ENCODE peak calls at places on chromosomes 6 and 20, in eight cellular contexts. One of them, this sample, is unnamed.

GRCh38 chr6:96499781-96500180 is 21.8 kb upstream of the UFL1 start:
- DNase-seq in DMS79: no peak
- DNase-seq in AG10803: no peak
- DNase-seq in CD8-positive, alpha-beta T cell: peak
- DNase-seq in BJ: no peak
- DNase-seq in fibroblast of villous mesenchyme: no peak
- DNase-seq in NCI-H2227 treated with DMSO at 0.1 percent for 48 hours: no peak
- DNase-seq in fibroblast of lung: no peak
- DNase-seq in this sample: no peak

GRCh38 chr20:4167261-4168004 is 152.1 kb upstream of the RNF24 start:
- DNase-seq in BJ: no peak
- DNase-seq in CD8-positive, alpha-beta T cell: no peak
- DNase-seq in AG10803: no peak
- DNase-seq in fibroblast of lung: no peak
- DNase-seq in NCI-H2227 treated with DMSO at 0.1 percent for 48 hours: no peak
- DNase-seq in DMS79: no peak
- DNase-seq in fibroblast of villous mesenchyme: no peak
- DNase-seq in this sample: peak

GRCh38 chr6:25777856-25778649 is 23.5 kb downstream of the SLC17A4 start:
- DNase-seq in CD8-positive, alpha-beta T cell: no peak
- DNase-seq in BJ: no peak
- DNase-seq in fibroblast of villous mesenchyme: no peak
- DNase-seq in DMS79: no peak
- DNase-seq in AG10803: no peak
- DNase-seq in fibroblast of lung: no peak
- DNase-seq in NCI-H2227 treated with DMSO at 0.1 percent for 48 hours: no peak
- DNase-seq in this sample: no peak

GRCh38 chr6:44116643-44117382 is 10.4 kb downstream of the MRPL14 start:
- DNase-seq in AG10803: peak
- DNase-seq in fibroblast of villous mesenchyme: peak
- DNase-seq in CD8-positive, alpha-beta T cell: no peak
- DNase-seq in DMS79: no peak
- DNase-seq in BJ: peak
- DNase-seq in NCI-H2227 treated with DMSO at 0.1 percent for 48 hours: no peak
- DNase-seq in fibroblast of lung: peak
- DNase-seq in this sample: peak

GRCh38 chr20:57398231-57398821 is 7.1 kb downstream of the RBM38 start:
- DNase-seq in DMS79: no peak
- DNase-seq in CD8-positive, alpha-beta T cell: peak
- DNase-seq in fibroblast of villous mesenchyme: no peak
- DNase-seq in BJ: no peak
- DNase-seq in NCI-H2227 treated with DMSO at 0.1 percent for 48 hours: no peak
- DNase-seq in fibroblast of lung: no peak
- DNase-seq in AG10803: no peak
- DNase-seq in this sample: no peak

GRCh38 chr6:62891065-62891647 is 320.1 kb upstream of the FKBP1C start:
- DNase-seq in BJ: no peak
- DNase-seq in fibroblast of villous mesenchyme: no peak
- DNase-seq in AG10803: peak
- DNase-seq in fibroblast of lung: no peak
- DNase-seq in NCI-H2227 treated with DMSO at 0.1 percent for 48 hours: no peak
- DNase-seq in DMS79: no peak
- DNase-seq in CD8-positive, alpha-beta T cell: no peak
- DNase-seq in this sample: peak

GRCh38 chr6:159119835-159120234 is 49.4 kb upstream of the FNDC1 start:
- DNase-seq in CD8-positive, alpha-beta T cell: no peak
- DNase-seq in fibroblast of lung: no peak
- DNase-seq in fibroblast of villous mesenchyme: no peak
- DNase-seq in BJ: no peak
- DNase-seq in DMS79: no peak
- DNase-seq in AG10803: no peak
- DNase-seq in NCI-H2227 treated with DMSO at 0.1 percent for 48 hours: no peak
- DNase-seq in this sample: no peak

GRCh38 chr6:94510877-94511276 is 1066.5 kb upstream of the MANEA start:
- DNase-seq in BJ: no peak
- DNase-seq in fibroblast of lung: no peak
- DNase-seq in CD8-positive, alpha-beta T cell: no peak
- DNase-seq in NCI-H2227 treated with DMSO at 0.1 percent for 48 hours: no peak
- DNase-seq in DMS79: no peak
- DNase-seq in AG10803: no peak
- DNase-seq in fibroblast of villous mesenchyme: no peak
- DNase-seq in this sample: no peak

GRCh38 chr6:29676981-29677601 is 3.9 kb downstream of the ZFP57 start:
- DNase-seq in fibroblast of lung: no peak
- DNase-seq in CD8-positive, alpha-beta T cell: no peak
- DNase-seq in NCI-H2227 treated with DMSO at 0.1 percent for 48 hours: no peak
- DNase-seq in DMS79: no peak
- DNase-seq in BJ: no peak
- DNase-seq in fibroblast of villous mesenchyme: no peak
- DNase-seq in AG10803: no peak
- DNase-seq in this sample: no peak

GRCh38 chr6:125789576-125790402 is 971 bp upstream of the NCOA7 start:
- DNase-seq in fibroblast of lung: peak
- DNase-seq in CD8-positive, alpha-beta T cell: peak
- DNase-seq in fibroblast of villous mesenchyme: peak
- DNase-seq in NCI-H2227 treated with DMSO at 0.1 percent for 48 hours: peak
- DNase-seq in AG10803: peak
- DNase-seq in DMS79: peak
- DNase-seq in BJ: no peak
- DNase-seq in this sample: no peak

GRCh38 chr20:63215101-63216040 is 560 bp downstream of the YTHDF1 start:
- DNase-seq in DMS79: no peak
- DNase-seq in BJ: no peak
- DNase-seq in CD8-positive, alpha-beta T cell: no peak
- DNase-seq in NCI-H2227 treated with DMSO at 0.1 percent for 48 hours: peak
- DNase-seq in fibroblast of villous mesenchyme: peak
- DNase-seq in fibroblast of lung: peak
- DNase-seq in AG10803: peak
- DNase-seq in this sample: peak

GRCh38 chr6:116363759-116364158 is 7.0 kb upstream of the DSE start:
- DNase-seq in DMS79: no peak
- DNase-seq in fibroblast of villous mesenchyme: peak
- DNase-seq in CD8-positive, alpha-beta T cell: no peak
- DNase-seq in fibroblast of lung: peak
- DNase-seq in AG10803: peak
- DNase-seq in BJ: no peak
- DNase-seq in NCI-H2227 treated with DMSO at 0.1 percent for 48 hours: no peak
- DNase-seq in this sample: no peak

This sample was measured in COLO829.